ENCODE peak calls at places on chromosomes 4 and X, in nine cellular contexts. X is ovary, F is NB4, C is prostate gland, M is body of pancreas, R is suprapubic skin, I is HCT116, Y is spleen, W is tibial nerve. Q is an unnamed sample.

GRCh38 chrX:97402903-97403302 is 519.2 kb downstream of the RPA4 start:
- DNase-seq in X (no peak), F (no peak), C (no peak), M (no peak), R (no peak), I (no peak), Y (no peak), W (no peak), Q (no peak)

GRCh38 chr4:140800686-140801085 is 44.5 kb upstream of the TBC1D9 start:
- DNase-seq in X (no peak), F (no peak), C (no peak), M (no peak), R (no peak), I (no peak), Y (no peak), W (no peak), Q (no peak)

GRCh38 chr4:86235549-86235948 is 124.3 kb downstream of the MAPK10 start:
- DNase-seq in X (no peak), F (no peak), C (no peak), M (no peak), R (no peak), I (no peak), Y (no peak), W (no peak), Q (no peak)

GRCh38 chr4:114151-114550 is 10.2 kb upstream of the ZNF718 start:
- DNase-seq in X (no peak), F (peak), C (no peak), M (no peak), R (no peak), I (no peak), Y (no peak), W (no peak), Q (no peak)

GRCh38 chrX:48905090-48905790 is 6.2 kb downstream of the SLC35A2 start:
- DNase-seq in X (no peak), F (no peak), C (no peak), M (no peak), R (no peak), I (no peak), Y (peak), W (no peak), Q (no peak)

GRCh38 chrX:40646489-40647306 is 663 bp downstream of the CXorf38 start:
- DNase-seq in X (peak), F (peak), C (peak), M (peak), R (peak), I (no peak), Y (peak), W (peak), Q (peak)

GRCh38 chr4:79597266-79597665 is 189.2 kb upstream of the GK2 start:
- DNase-seq in X (no peak), F (peak), C (no peak), M (no peak), R (no peak), I (no peak), Y (no peak), W (no peak), Q (no peak)

GRCh38 chr4:138959421-138959820 is 56.2 kb upstream of the NOCT start:
- DNase-seq in X (no peak), F (peak), C (no peak), M (no peak), R (no peak), I (no peak), Y (no peak), W (no peak), Q (no peak)

GRCh38 chr4:125244848-125245450 is 69.8 kb upstream of the FAT4 start:
- DNase-seq in X (no peak), F (no peak), C (no peak), M (no peak), R (no peak), I (no peak), Y (no peak), W (no peak), Q (no peak)

GRCh38 chrX:39688576-39689373 is 409.0 kb downstream of the BCOR start:
- DNase-seq in X (peak), F (peak), C (peak), M (peak), R (no peak), I (no peak), Y (peak), W (peak), Q (peak)

GRCh38 chrX:81925812-81926211 is 723.9 kb downstream of the SH3BGRL start:
- DNase-seq in X (no peak), F (no peak), C (no peak), M (no peak), R (no peak), I (no peak), Y (no peak), W (no peak), Q (no peak)

GRCh38 chr4:118740869-118741268 is 55.7 kb downstream of the METTL14 start:
- DNase-seq in X (no peak), F (peak), C (no peak), M (no peak), R (no peak), I (peak), Y (no peak), W (no peak), Q (peak)

GRCh38 chr4:10066704-10067651 is 45.7 kb upstream of the SLC2A9 start:
- DNase-seq in X (no peak), F (no peak), C (no peak), M (no peak), R (no peak), I (no peak), Y (no peak), W (no peak), Q (no peak)
- TF ChIP-seq POLR2A in X (no peak), F (no peak), C (no peak), M (no peak), R (no peak), I (no peak), Y (no peak), W (no peak), Q (no peak)

DNA sequence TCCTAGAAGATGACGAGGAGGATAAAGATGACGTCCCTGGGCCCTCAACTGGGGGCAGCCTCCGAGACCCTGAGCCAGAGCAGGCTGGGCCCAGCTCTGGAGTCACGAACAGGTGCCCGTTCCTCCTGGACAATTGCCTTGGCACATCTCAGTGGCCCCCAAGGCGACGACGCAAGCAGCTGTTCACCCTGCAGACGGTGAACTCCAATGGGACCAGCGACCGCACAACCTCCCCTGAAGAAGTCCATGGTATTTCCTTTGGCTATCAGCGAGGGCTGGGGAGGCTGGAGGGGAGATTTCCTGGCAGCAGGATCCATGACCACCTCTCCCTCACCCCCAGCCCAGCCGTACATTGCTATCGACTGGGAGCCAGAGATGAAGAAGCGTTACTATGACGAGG is 11.9 kb downstream of the USP11 start:
- DNase-seq in X (no peak), F (no peak), C (no peak), M (no peak), R (no peak), I (no peak), Y (no peak), W (no peak), Q (no peak)
- TF ChIP-seq POLR2A in X (no peak), F (no peak), C (no peak), M (no peak), R (no peak), I (no peak), Y (no peak), W (no peak), Q (no peak)

DNA sequence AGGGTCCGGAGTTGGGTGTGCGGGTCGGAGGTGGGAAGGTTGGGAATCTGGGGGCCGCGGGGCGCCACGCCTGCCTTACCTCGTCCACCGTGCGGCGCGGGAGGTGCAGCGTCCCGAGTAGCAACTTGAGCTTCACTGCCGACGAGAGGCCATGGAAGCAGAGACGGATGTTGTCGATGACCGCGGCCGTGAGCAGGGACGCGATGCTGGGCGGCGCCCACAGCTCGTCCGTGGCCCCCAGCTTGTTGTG is 178 bp downstream of the NELFA start:
- DNase-seq in X (no peak), F (no peak), C (no peak), M (no peak), R (no peak), I (no peak), Y (no peak), W (no peak), Q (no peak)
- TF ChIP-seq POLR2A in X (no peak), F (no peak), C (peak), M (no peak), R (no peak), I (no peak), Y (no peak), W (no peak), Q (no peak)

GRCh38 chrX:1610166-1610565 is 4.7 kb upstream of the ASMT start:
- DNase-seq in X (no peak), F (peak), C (no peak), M (no peak), R (no peak), I (no peak), Y (no peak), W (no peak), Q (no peak)
- TF ChIP-seq POLR2A in X (no peak), F (no peak), C (no peak), M (no peak), R (no peak), I (no peak), Y (no peak), W (no peak), Q (no peak)

DNA sequence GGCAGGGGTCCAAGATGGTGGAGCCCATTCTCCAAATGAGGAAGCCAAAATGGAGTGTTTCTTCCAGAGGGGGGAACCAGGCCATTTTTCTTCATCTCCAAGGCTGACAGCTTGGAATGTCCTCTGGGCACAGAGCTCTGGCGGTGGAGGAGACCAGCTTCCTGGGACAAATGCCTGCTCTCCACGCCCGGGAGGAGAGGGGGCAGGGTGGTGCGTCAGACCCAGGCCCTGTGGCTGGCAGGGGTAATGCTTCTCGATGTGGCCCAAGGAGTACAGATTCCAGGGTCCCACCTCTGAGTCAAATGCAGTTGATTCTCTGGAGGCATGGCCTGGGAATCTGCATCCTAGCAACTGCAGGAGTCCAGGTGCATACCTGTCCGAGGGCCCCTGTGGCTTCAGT is 44.6 kb upstream of the ADRA2C start:
- DNase-seq in X (no peak), F (no peak), C (no peak), M (no peak), R (no peak), I (no peak), Y (no peak), W (no peak), Q (no peak)
- TF ChIP-seq POLR2A in X (no peak), F (no peak), C (no peak), M (no peak), R (no peak), I (no peak), Y (no peak), W (no peak), Q (no peak)

GRCh38 chr4:26030780-26031179 is 116.8 kb downstream of the SMIM20 start:
- DNase-seq in X (no peak), F (no peak), C (no peak), M (no peak), R (no peak), I (no peak), Y (no peak), W (no peak), Q (no peak)

GRCh38 chr4:26029512-26030131 is 115.6 kb downstream of the SMIM20 start:
- DNase-seq in X (peak), F (no peak), C (no peak), M (no peak), R (no peak), I (no peak), Y (no peak), W (no peak), Q (no peak)

GRCh38 chr4:26028133-26028792 is 114.2 kb downstream of the SMIM20 start:
- DNase-seq in X (no peak), F (no peak), C (no peak), M (no peak), R (no peak), I (no peak), Y (no peak), W (no peak), Q (no peak)

GRCh38 chr4:26030260-26030667 is 116.2 kb downstream of the SMIM20 start:
- DNase-seq in X (no peak), F (no peak), C (no peak), M (no peak), R (no peak), I (no peak), Y (no peak), W (no peak), Q (no peak)

GRCh38 chr4:26028793-26029511 is 114.9 kb downstream of the SMIM20 start:
- DNase-seq in X (peak), F (peak), C (peak), M (peak), R (peak), I (no peak), Y (peak), W (peak), Q (peak)
- TF ChIP-seq POLR2A in X (no peak), F (no peak), C (no peak), M (no peak), R (no peak), I (no peak), Y (no peak), W (no peak), Q (no peak)